ENCODE peak calls at places on chromosome 5, in four cellular contexts. V is iris pigment epithelial cell; L is activated CD4-positive, alpha-beta T cell treated with anti-CD3 and anti-CD28 coated beads for 36 hours; D is stimulated activated CD4-positive, alpha-beta T cell treated with anti-CD3 and anti-CD28 coated beads, Interleukin-12 subunit alpha, Interleukin-12 subunit beta, amount 100 ng/mL, for 24 hours. B is an unnamed sample.

GRCh38 chr5:32173394-32174010 is 617 bp downstream of the GOLPH3 start:
- DNase-seq in D (peak; percentile 11), V (peak; percentile 53), L (peak; percentile 67), B (peak; percentile 72)

GRCh38 chr5:10036136-10036535 is 213.6 kb downstream of the ATPSCKMT start:
- DNase-seq in V (peak; percentile 49), D (no peak), L (no peak), B (no peak)

GRCh38 chr5:136014049-136014516 is 14.7 kb upstream of the TGFBI start:
- DNase-seq in V (no peak), D (no peak), L (no peak), B (peak; percentile 81)

GRCh38 chr5:165076686-165077085 is 1571.3 kb downstream of the MAT2B start:
- DNase-seq in D (no peak), L (no peak), V (peak; percentile 7), B (no peak)

GRCh38 chr5:72451771-72452505 is 55.3 kb downstream of the ZNF366 start:
- DNase-seq in L (no peak), D (no peak), V (peak; percentile 81), B (peak; percentile 91)

GRCh38 chr5:39073759-39074008 is 515 bp downstream of the RICTOR start:
- DNase-seq in V (no peak), L (no peak), D (no peak), B (no peak)

GRCh38 chr5:138974227-138975063 is 99.3 kb upstream of the LRRTM2 start:
- DNase-seq in D (no peak), V (peak; percentile 36), L (no peak), B (peak; percentile 33)

GRCh38 chr5:80216753-80217596 is 38.9 kb downstream of the SERINC5 start:
- DNase-seq in V (no peak), L (peak; percentile 52), D (peak; percentile 26), B (no peak)

GRCh38 chr5:144484124-144484897 is 313.6 kb downstream of the KCTD16 start:
- DNase-seq in D (no peak), V (peak; percentile 82), L (no peak), B (peak; percentile 49)

GRCh38 chr5:79225441-79225840 is 10.5 kb upstream of the JMY start:
- DNase-seq in V (no peak), D (no peak), L (no peak), B (no peak)

GRCh38 chr5:53418844-53419243 is 61.6 kb upstream of the FST start:
- DNase-seq in D (no peak), V (peak; percentile 97), L (no peak), B (peak; percentile 95)

GRCh38 chr5:51226420-51226735 is 156.9 kb upstream of the ISL1 start:
- DNase-seq in D (no peak), V (no peak), L (no peak), B (no peak)

GRCh38 chr5:100647461-100648230 is 112.5 kb downstream of the FAM174A start:
- DNase-seq in V (peak; percentile 28), D (no peak), L (peak; percentile 11), B (peak; percentile 17)